ENCODE peak calls at places on chromosomes 5 and 9, in five cellular contexts. F is GM23338, N is spleen, R is adrenal gland, M is thyroid gland. D is an unnamed sample.
A peak's percentile ranks its signal among the peaks of the same experiment; 100 is the strongest.

GRCh38 chr5:171351674-171352073 is 36.0 kb upstream of the NPM1 start:
- DNase-seq in F (no peak), N (no peak), R (no peak), M (no peak), D (no peak)

GRCh38 chr5:84327591-84327990 is 57.1 kb downstream of the EDIL3 start:
- DNase-seq in F (no peak), N (no peak), R (no peak), M (no peak), D (no peak)

GRCh38 chr9:589723-590122 is 251.8 kb upstream of the DMRT1 start:
- DNase-seq in F (peak; percentile 36), N (no peak), R (no peak), M (no peak), D (no peak)

GRCh38 chr5:107074991-107075390 is 595.7 kb downstream of the EFNA5 start:
- DNase-seq in F (no peak), N (no peak), R (no peak), M (no peak), D (no peak)

GRCh38 chr5:20276959-20277263 is 288.9 kb upstream of the CDH18 start:
- DNase-seq in F (peak; percentile 52), N (no peak), R (no peak), M (no peak), D (no peak)

GRCh38 chr9:105296889-105297288 is 52.4 kb downstream of the SLC44A1 start:
- DNase-seq in F (peak; percentile 83), N (no peak), R (no peak), M (no peak), D (no peak)

GRCh38 chr9:72297516-72297915 is 67.5 kb downstream of the ZFAND5 start:
- DNase-seq in F (no peak), N (no peak), R (no peak), M (no peak), D (no peak)

GRCh38 chr5:137393196-137393993 is 105.7 kb downstream of the SPOCK1 start:
- DNase-seq in F (no peak), N (no peak), R (no peak), M (no peak), D (no peak)

GRCh38 chr9:81686614-81687520 is 2.5 kb downstream of the TLE1 start:
- DNase-seq in F (peak; percentile 96), N (peak; percentile 94), R (peak; percentile 95), M (peak; percentile 91), D (peak; percentile 65)

GRCh38 chr5:56669534-56670483 is 145.5 kb upstream of the MAP3K1 start:
- DNase-seq in F (peak; percentile 79), N (peak; percentile 88), R (peak; percentile 76), M (peak; percentile 48), D (no peak)

GRCh38 chr5:64612349-64612961 is 77.8 kb upstream of the SHISAL2B start:
- DNase-seq in F (peak; percentile 84), N (no peak), R (peak; percentile 79), M (peak; percentile 48), D (no peak)

GRCh38 chr9:123470121-123470851 is 114.3 kb downstream of the CRB2 start:
- DNase-seq in F (no peak), N (no peak), R (no peak), M (no peak), D (no peak)

GRCh38 chr5:137658324-137658723 is 77.6 kb downstream of the KLHL3 start:
- DNase-seq in F (no peak), N (no peak), R (no peak), M (no peak), D (no peak)

GRCh38 chr5:128304121-128304520 is 220.6 kb downstream of the SLC12A2 start:
- DNase-seq in F (no peak), N (no peak), R (peak; percentile 58), M (no peak), D (no peak)

GRCh38 chr9:133715295-133715865 is 22.8 kb downstream of the SARDH start:
- DNase-seq in F (no peak), N (peak; percentile 62), R (peak; percentile 69), M (no peak), D (no peak)

GRCh38 chr5:111200828-111201227 is 23.4 kb upstream of the CAMK4 start:
- DNase-seq in F (no peak), N (no peak), R (no peak), M (no peak), D (no peak)

GRCh38 chr5:148759101-148759500 is 67.3 kb upstream of the ADRB2 start:
- DNase-seq in F (no peak), N (no peak), R (no peak), M (no peak), D (no peak)

GRCh38 chr9:4380406-4380805 is 80.5 kb upstream of the GLIS3 start:
- DNase-seq in F (no peak), N (no peak), R (no peak), M (no peak), D (no peak)

GRCh38 chr5:133147815-133148634 is 96.2 kb downstream of the HSPA4 start:
- DNase-seq in F (no peak), N (no peak), R (no peak), M (no peak), D (no peak)

GRCh38 chr5:33890147-33890546 is 1.6 kb downstream of the ADAMTS12 start:
- DNase-seq in F (peak; percentile 10), N (no peak), R (no peak), M (no peak), D (no peak)

GRCh38 chr9:135701067-135701967 is 668 bp upstream of the KCNT1 start:
- DNase-seq in F (no peak), N (no peak), R (no peak), M (no peak), D (no peak)

GRCh38 chr5:92544042-92544441 is 1037.0 kb downstream of the NR2F1-AS1 start:
- DNase-seq in F (no peak), N (no peak), R (no peak), M (no peak), D (no peak)

GRCh38 chr5:132754947-132755346 is 7.7 kb downstream of the CCNI2 start:
- DNase-seq in F (peak; percentile 67), N (no peak), R (peak; percentile 29), M (no peak), D (no peak)

GRCh38 chr5:111472096-111472495 is 40.2 kb downstream of the STARD4 start:
- DNase-seq in F (no peak), N (no peak), R (no peak), M (no peak), D (no peak)

GRCh38 chr5:8341416-8341815 is 472.5 kb downstream of the MTRR start:
- DNase-seq in F (no peak), N (no peak), R (no peak), M (no peak), D (no peak)

GRCh38 chr9:132049323-132049882 is 30.3 kb downstream of the MED27 start:
- DNase-seq in F (no peak), N (no peak), R (no peak), M (no peak), D (no peak)

GRCh38 chr9:132955123-132955522 is 10.7 kb upstream of the TSC1 start:
- DNase-seq in F (no peak), N (no peak), R (no peak), M (no peak), D (no peak)

GRCh38 chr9:131045300-131046092 is 36.5 kb downstream of the LAMC3 start:
- DNase-seq in F (no peak), N (no peak), R (peak; percentile 63), M (no peak), D (no peak)

GRCh38 chr9:135702002-135702721 is at the start of gene KCNT1:
- DNase-seq in F (peak; percentile 71), N (no peak), R (peak; percentile 68), M (peak; percentile 49), D (no peak)

GRCh38 chr5:169548315-169548714 is 35.3 kb upstream of the SPDL1 start:
- DNase-seq in F (peak; percentile 55), N (no peak), R (no peak), M (no peak), D (no peak)

GRCh38 chr5:69295088-69295754 is 37.4 kb downstream of the CCDC125 start:
- DNase-seq in F (peak; percentile 43), N (no peak), R (no peak), M (no peak), D (no peak)

GRCh38 chr5:15807861-15808260 is 307.9 kb downstream of the FBXL7 start:
- DNase-seq in F (no peak), N (no peak), R (no peak), M (no peak), D (no peak)

GRCh38 chr9:121277518-121278275 is 9.7 kb downstream of the GSN start:
- DNase-seq in F (no peak), N (no peak), R (no peak), M (no peak), D (no peak)

GRCh38 chr9:121278535-121279169 is 10.7 kb downstream of the GSN start:
- DNase-seq in F (peak; percentile 72), N (no peak), R (peak; percentile 90), M (peak; percentile 77), D (peak; percentile 50)

GRCh38 chr9:121280715-121281613 is 13.0 kb downstream of the GSN start:
- DNase-seq in F (no peak), N (no peak), R (no peak), M (no peak), D (no peak)

GRCh38 chr9:121281614-121282291 is 13.8 kb downstream of the GSN start:
- DNase-seq in F (no peak), N (peak; percentile 86), R (peak; percentile 95), M (peak; percentile 98), D (peak; percentile 45)

DNA sequence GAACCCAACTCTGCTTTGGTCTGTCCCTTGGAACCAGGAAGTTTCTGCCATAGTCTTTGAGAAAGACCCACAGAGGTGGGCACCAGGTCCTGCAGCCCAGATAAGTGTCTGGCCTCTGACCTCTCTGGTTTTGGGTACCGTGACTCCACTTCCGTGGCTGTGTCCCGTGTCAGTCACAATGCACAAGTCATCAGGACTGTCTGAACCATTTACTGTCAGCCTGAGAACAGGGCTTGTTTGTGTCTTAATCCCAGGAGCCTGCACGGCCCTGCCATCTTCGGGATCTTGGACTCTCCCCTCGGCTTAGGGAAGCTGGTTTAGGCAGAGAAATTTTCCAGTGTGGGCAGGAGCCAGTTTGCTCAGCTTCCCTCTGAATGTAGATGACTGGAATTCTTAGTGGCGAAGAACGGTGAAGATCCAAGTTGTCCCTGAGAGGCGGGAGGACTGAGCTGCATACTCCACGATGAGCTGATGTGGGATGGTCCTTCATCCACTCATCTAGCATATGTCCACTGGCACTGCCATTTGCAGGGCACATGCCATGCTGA is 12.0 kb downstream of the GSN start:
- DNase-seq in F (no peak), N (no peak), R (no peak), M (no peak), D (no peak)
- H3K4me1 ChIP-seq in F (peaks cover 6% of the 10 kb centered on the region), N (peaks cover 52% of the 10 kb centered on the region), R (peaks cover 78% of the 10 kb centered on the region), M (peaks cover 78% of the 10 kb centered on the region), D (peaks cover 98% of the 10 kb centered on the region)

GRCh38 chr5:87899109-87900100 is 369.2 kb downstream of the TMEM161B start:
- DNase-seq in F (peak; percentile 23), N (no peak), R (no peak), M (peak; percentile 5), D (no peak)
- TF ChIP-seq CTCF in F (peak; percentile 55), N (no peak), R (no peak), M (no peak), D (no peak)

GRCh38 chr5:151742870-151743294 is 15.5 kb downstream of the ATOX1 start:
- DNase-seq in F (peak; percentile 89), N (no peak), R (peak; percentile 79), M (peak; percentile 35), D (no peak)
- H3K4me1 ChIP-seq in F (peaks cover 10% of the 10 kb centered on the region), N (peaks cover 40% of the 10 kb centered on the region), R (peaks cover 44% of the 10 kb centered on the region), M (peaks cover 29% of the 10 kb centered on the region), D (peaks cover 60% of the 10 kb centered on the region)

DNA sequence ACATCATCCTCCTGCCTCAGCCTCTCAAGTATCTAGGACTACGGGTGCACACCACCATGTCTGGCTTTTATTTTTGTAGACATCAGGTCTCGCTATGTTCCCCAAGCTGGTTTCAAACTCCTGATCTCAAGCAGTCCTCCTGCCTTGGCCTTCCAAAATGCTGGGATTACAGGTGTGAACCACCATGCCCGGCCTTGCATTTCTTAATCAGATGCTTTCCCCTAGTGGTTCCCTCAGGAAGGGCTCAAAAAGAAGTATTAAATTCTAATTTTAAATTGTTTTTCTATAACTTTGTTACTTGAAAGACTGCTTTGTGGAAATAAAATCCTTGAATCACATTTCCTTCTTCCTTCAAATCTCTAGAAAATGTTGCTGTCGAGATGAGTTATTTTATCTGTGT is 79.5 kb upstream of the ROR2 start:
- DNase-seq in F (peak; percentile 49), N (no peak), R (no peak), M (no peak), D (no peak)
- TF ChIP-seq CTCF in F (peak; percentile 56), N (no peak), R (no peak), M (no peak), D (no peak)